ENCODE peak calls at places on chromosomes 1 and 21, in eight cellular contexts. One of them, this sample, is unnamed.
A peak's percentile ranks its signal among the peaks of the same experiment; 100 is the strongest.

GRCh38 chr1:197733324-197733723 is 42.0 kb downstream of the DENND1B start:
- DNase-seq in transverse colon: no peak
- DNase-seq in stomach: no peak
- DNase-seq in GM12891: no peak
- DNase-seq in ovary: no peak
- DNase-seq in HCT116: no peak
- DNase-seq in suprapubic skin: no peak
- DNase-seq in spleen: no peak
- DNase-seq in this sample: no peak

GRCh38 chr1:234908571-234908970 is 220.1 kb downstream of the TOMM20 start:
- DNase-seq in transverse colon: no peak
- DNase-seq in stomach: no peak
- DNase-seq in GM12891: no peak
- DNase-seq in ovary: no peak
- DNase-seq in HCT116: no peak
- DNase-seq in suprapubic skin: no peak
- DNase-seq in spleen: no peak
- DNase-seq in this sample: no peak

GRCh38 chr1:187621961-187622360 is 793.2 kb downstream of the PLA2G4A start:
- DNase-seq in transverse colon: no peak
- DNase-seq in stomach: no peak
- DNase-seq in GM12891: no peak
- DNase-seq in ovary: no peak
- DNase-seq in HCT116: no peak
- DNase-seq in suprapubic skin: no peak
- DNase-seq in spleen: no peak
- DNase-seq in this sample: no peak

GRCh38 chr1:204188959-204189639 is 7.2 kb downstream of the KISS1 start:
- DNase-seq in transverse colon: no peak
- DNase-seq in stomach: no peak
- DNase-seq in GM12891: no peak
- DNase-seq in ovary: no peak
- DNase-seq in HCT116: no peak
- DNase-seq in suprapubic skin: no peak
- DNase-seq in spleen: peak; percentile 12
- DNase-seq in this sample: no peak

GRCh38 chr1:207857447-207857846 is 53.5 kb downstream of the CD34 start:
- DNase-seq in transverse colon: no peak
- DNase-seq in stomach: no peak
- DNase-seq in GM12891: no peak
- DNase-seq in ovary: no peak
- DNase-seq in HCT116: no peak
- DNase-seq in suprapubic skin: no peak
- DNase-seq in spleen: no peak
- DNase-seq in this sample: no peak

GRCh38 chr21:16535100-16535418 is 805.3 kb downstream of the USP25 start:
- DNase-seq in transverse colon: peak; percentile 30
- DNase-seq in stomach: peak; percentile 30
- DNase-seq in GM12891: no peak
- DNase-seq in ovary: peak; percentile 95
- DNase-seq in HCT116: no peak
- DNase-seq in suprapubic skin: peak; percentile 89
- DNase-seq in spleen: no peak
- DNase-seq in this sample: peak; percentile 42

GRCh38 chr1:109828756-109829505 is 65.2 kb upstream of the EPS8L3 start:
- DNase-seq in transverse colon: no peak
- DNase-seq in stomach: no peak
- DNase-seq in GM12891: no peak
- DNase-seq in ovary: no peak
- DNase-seq in HCT116: no peak
- DNase-seq in suprapubic skin: no peak
- DNase-seq in spleen: no peak
- DNase-seq in this sample: no peak

GRCh38 chr21:35377505-35378090 is 328.5 kb upstream of the RUNX1 start:
- DNase-seq in transverse colon: no peak
- DNase-seq in stomach: no peak
- DNase-seq in GM12891: no peak
- DNase-seq in ovary: no peak
- DNase-seq in HCT116: no peak
- DNase-seq in suprapubic skin: no peak
- DNase-seq in spleen: no peak
- DNase-seq in this sample: no peak

GRCh38 chr1:20693623-20694022 is 24.2 kb downstream of the KIF17 start:
- DNase-seq in transverse colon: no peak
- DNase-seq in stomach: no peak
- DNase-seq in GM12891: no peak
- DNase-seq in ovary: no peak
- DNase-seq in HCT116: no peak
- DNase-seq in suprapubic skin: no peak
- DNase-seq in spleen: no peak
- DNase-seq in this sample: no peak

GRCh38 chr21:35467536-35467935 is 418.4 kb upstream of the RUNX1 start:
- DNase-seq in transverse colon: no peak
- DNase-seq in stomach: no peak
- DNase-seq in GM12891: no peak
- DNase-seq in ovary: no peak
- DNase-seq in HCT116: no peak
- DNase-seq in suprapubic skin: no peak
- DNase-seq in spleen: no peak
- DNase-seq in this sample: no peak

GRCh38 chr21:35343046-35343816 is 294.1 kb upstream of the RUNX1 start:
- DNase-seq in transverse colon: no peak
- DNase-seq in stomach: no peak
- DNase-seq in GM12891: no peak
- DNase-seq in ovary: no peak
- DNase-seq in HCT116: no peak
- DNase-seq in suprapubic skin: no peak
- DNase-seq in spleen: no peak
- DNase-seq in this sample: no peak

GRCh38 chr1:93607814-93608187 is 73.8 kb downstream of the BCAR3 start:
- DNase-seq in transverse colon: no peak
- DNase-seq in stomach: no peak
- DNase-seq in GM12891: peak; percentile 66
- DNase-seq in ovary: no peak
- DNase-seq in HCT116: no peak
- DNase-seq in suprapubic skin: no peak
- DNase-seq in spleen: no peak
- DNase-seq in this sample: no peak

GRCh38 chr1:119549719-119550141 is 42.7 kb downstream of the HSD3B1 start:
- DNase-seq in transverse colon: peak; percentile 32
- DNase-seq in stomach: peak; percentile 39
- DNase-seq in GM12891: no peak
- DNase-seq in ovary: peak; percentile 51
- DNase-seq in HCT116: peak; percentile 66
- DNase-seq in suprapubic skin: no peak
- DNase-seq in spleen: no peak
- DNase-seq in this sample: peak; percentile 73

GRCh38 chr1:37946703-37947360 is at the start of gene INPP5B:
- DNase-seq in transverse colon: peak; percentile 92
- DNase-seq in stomach: peak; percentile 89
- DNase-seq in GM12891: peak; percentile 95
- DNase-seq in ovary: peak; percentile 88
- DNase-seq in HCT116: peak; percentile 80
- DNase-seq in suprapubic skin: peak; percentile 88
- DNase-seq in spleen: peak; percentile 96
- DNase-seq in this sample: peak; percentile 88

GRCh38 chr1:17009706-17010105 is 2.0 kb downstream of the ATP13A2 start:
- DNase-seq in transverse colon: peak; percentile 46
- DNase-seq in stomach: no peak
- DNase-seq in GM12891: no peak
- DNase-seq in ovary: no peak
- DNase-seq in HCT116: no peak
- DNase-seq in suprapubic skin: no peak
- DNase-seq in spleen: peak; percentile 76
- DNase-seq in this sample: no peak

GRCh38 chr1:17012775-17013501 is 1.2 kb upstream of the ATP13A2 start:
- DNase-seq in transverse colon: no peak
- DNase-seq in stomach: no peak
- DNase-seq in GM12891: no peak
- DNase-seq in ovary: no peak
- DNase-seq in HCT116: no peak
- DNase-seq in suprapubic skin: no peak
- DNase-seq in spleen: no peak
- DNase-seq in this sample: no peak

GRCh38 chr1:17010601-17011438 is 908 bp downstream of the ATP13A2 start:
- DNase-seq in transverse colon: peak; percentile 66
- DNase-seq in stomach: peak; percentile 63
- DNase-seq in GM12891: no peak
- DNase-seq in ovary: peak; percentile 66
- DNase-seq in HCT116: no peak
- DNase-seq in suprapubic skin: no peak
- DNase-seq in spleen: peak; percentile 88
- DNase-seq in this sample: no peak

GRCh38 chr1:17013598-17014320 is 2.0 kb upstream of the ATP13A2 start:
- DNase-seq in transverse colon: peak; percentile 37
- DNase-seq in stomach: no peak
- DNase-seq in GM12891: no peak
- DNase-seq in ovary: no peak
- DNase-seq in HCT116: no peak
- DNase-seq in suprapubic skin: no peak
- DNase-seq in spleen: peak; percentile 78
- DNase-seq in this sample: no peak

DNA sequence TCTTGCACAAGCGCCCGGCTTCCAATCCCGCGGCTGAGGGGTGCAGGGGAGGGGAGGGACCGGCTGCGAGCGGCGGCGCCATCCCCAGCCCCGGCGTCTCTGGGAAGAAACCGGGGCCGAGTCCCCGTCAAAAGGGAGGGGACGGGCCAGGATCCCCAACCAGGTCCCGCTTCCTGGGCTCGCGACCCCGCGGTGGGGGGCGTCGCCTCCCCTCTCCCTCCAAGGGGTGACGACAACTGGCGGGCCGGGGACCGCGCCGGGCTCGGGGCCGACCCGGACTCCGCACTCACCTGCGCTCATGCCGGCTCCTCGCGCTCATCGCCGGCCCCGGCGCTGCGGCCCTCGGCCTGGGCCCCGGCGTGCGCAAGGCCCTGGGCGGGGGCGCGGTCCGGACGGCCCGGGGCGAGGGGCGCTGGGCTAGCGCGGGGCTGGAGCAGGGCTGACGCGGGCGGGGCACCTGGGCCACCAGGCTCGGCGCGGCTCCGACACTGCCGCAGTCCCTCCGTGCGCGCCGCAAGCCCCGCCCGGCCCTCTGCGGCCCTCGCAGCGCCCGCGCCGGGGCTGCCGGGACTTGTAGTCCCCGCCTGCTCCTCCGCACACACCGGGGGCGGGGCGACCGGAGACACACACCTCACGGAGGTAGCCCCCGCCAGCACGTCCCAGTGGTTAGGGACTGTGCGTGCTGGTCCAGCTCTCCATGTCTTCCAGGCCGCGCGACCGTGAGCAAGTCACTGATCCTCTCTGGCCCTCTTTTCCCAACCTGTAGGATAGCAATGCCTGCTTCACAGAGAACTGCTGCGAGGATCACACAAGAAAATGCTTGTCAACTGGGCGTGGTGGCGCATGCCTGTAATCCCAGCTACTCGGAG is at the start of gene ATP13A2:
- DNase-seq in transverse colon: peak; percentile 87
- DNase-seq in stomach: peak; percentile 89
- DNase-seq in GM12891: peak; percentile 93
- DNase-seq in ovary: peak; percentile 70
- DNase-seq in HCT116: peak; percentile 67
- DNase-seq in suprapubic skin: no peak
- DNase-seq in spleen: peak; percentile 97
- DNase-seq in this sample: peak; percentile 74
- TF ChIP-seq POLR2A in transverse colon: no peak
- TF ChIP-seq POLR2A in stomach: no peak
- TF ChIP-seq POLR2A in GM12891: no peak
- TF ChIP-seq POLR2A in ovary: no peak
- TF ChIP-seq POLR2A in HCT116: peak; percentile 51
- TF ChIP-seq POLR2A in suprapubic skin: peak; percentile 49
- TF ChIP-seq POLR2A in spleen: no peak
- TF ChIP-seq POLR2A in this sample: no peak

GRCh38 chr1:35179864-35180263 is 13.1 kb downstream of the SFPQ start:
- DNase-seq in transverse colon: no peak
- DNase-seq in stomach: no peak
- DNase-seq in GM12891: no peak
- DNase-seq in ovary: no peak
- DNase-seq in HCT116: no peak
- DNase-seq in suprapubic skin: no peak
- DNase-seq in spleen: no peak
- DNase-seq in this sample: no peak
- TF ChIP-seq POLR2A in transverse colon: no peak
- TF ChIP-seq POLR2A in stomach: no peak
- TF ChIP-seq POLR2A in GM12891: no peak
- TF ChIP-seq POLR2A in ovary: no peak
- TF ChIP-seq POLR2A in HCT116: no peak
- TF ChIP-seq POLR2A in suprapubic skin: no peak
- TF ChIP-seq POLR2A in spleen: no peak
- TF ChIP-seq POLR2A in this sample: no peak

DNA sequence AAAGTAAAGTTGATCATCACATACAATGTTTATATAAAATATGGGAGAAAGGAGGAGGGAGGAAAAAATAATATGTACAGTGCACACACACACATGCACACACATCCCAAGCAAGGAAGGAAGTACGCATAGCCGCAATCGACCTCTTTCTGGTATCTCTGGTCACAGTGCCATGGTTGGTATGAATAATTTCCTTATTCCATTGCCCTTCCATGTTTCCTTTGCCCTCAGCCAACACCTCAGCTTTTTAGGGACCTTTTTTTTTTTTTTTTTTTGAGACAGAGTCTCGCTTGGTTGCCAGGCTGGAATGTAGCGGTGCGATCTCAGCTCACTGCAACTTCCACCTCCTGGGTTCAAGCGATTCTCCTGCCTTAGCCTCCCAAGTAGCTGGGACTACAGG is 20.6 kb downstream of the CITED4 start:
- DNase-seq in transverse colon: no peak
- DNase-seq in stomach: no peak
- DNase-seq in GM12891: no peak
- DNase-seq in ovary: no peak
- DNase-seq in HCT116: no peak
- DNase-seq in suprapubic skin: no peak
- DNase-seq in spleen: peak; percentile 1
- DNase-seq in this sample: no peak
- TF ChIP-seq POLR2A in transverse colon: no peak
- TF ChIP-seq POLR2A in stomach: no peak
- TF ChIP-seq POLR2A in GM12891: no peak
- TF ChIP-seq POLR2A in ovary: no peak
- TF ChIP-seq POLR2A in HCT116: no peak
- TF ChIP-seq POLR2A in suprapubic skin: no peak
- TF ChIP-seq POLR2A in spleen: no peak
- TF ChIP-seq POLR2A in this sample: no peak

GRCh38 chr1:99647460-99647859 is 1.5 kb downstream of the PALMD start:
- DNase-seq in transverse colon: no peak
- DNase-seq in stomach: no peak
- DNase-seq in GM12891: no peak
- DNase-seq in ovary: no peak
- DNase-seq in HCT116: no peak
- DNase-seq in suprapubic skin: no peak
- DNase-seq in spleen: no peak
- DNase-seq in this sample: no peak
- TF ChIP-seq POLR2A in transverse colon: no peak
- TF ChIP-seq POLR2A in stomach: no peak
- TF ChIP-seq POLR2A in GM12891: no peak
- TF ChIP-seq POLR2A in ovary: no peak
- TF ChIP-seq POLR2A in HCT116: no peak
- TF ChIP-seq POLR2A in suprapubic skin: no peak
- TF ChIP-seq POLR2A in spleen: no peak
- TF ChIP-seq POLR2A in this sample: no peak

This sample was measured in erythroblast.